ENCODE peak calls at places on chromosome 4, in five cellular contexts. Z, P, Q, R and H are unnamed samples. For H3K36me3, the result is how much of the 10 kb centered on the place peaks cover.

GRCh38 chr4:101114936-101115372 is 232.4 kb downstream of the PPP3CA start:
- DNase-seq in Z (no peak), P (no peak), Q (peak), R (peak), H (no peak)

GRCh38 chr4:680931-681645 is 6.7 kb downstream of the MYL5 start:
- DNase-seq in Z (no peak), P (no peak), Q (peak), R (no peak), H (peak)

GRCh38 chr4:1288786-1289185 is 905 bp upstream of the MAEA start:
- DNase-seq in Z (no peak), P (no peak), Q (no peak), R (no peak), H (no peak)

GRCh38 chr4:188143731-188144130 is 4.5 kb downstream of the TRIML1 start:
- DNase-seq in Z (no peak), P (no peak), Q (no peak), R (no peak), H (no peak)

GRCh38 chr4:181595711-181596110 is 647.5 kb upstream of the TENM3 start:
- DNase-seq in Z (no peak), P (no peak), Q (no peak), R (no peak), H (no peak)

GRCh38 chr4:83223781-83224180 is 60.8 kb downstream of the COQ2 start:
- DNase-seq in Z (no peak), P (no peak), Q (no peak), R (no peak), H (no peak)

GRCh38 chr4:151021637-151022334 is 6.7 kb upstream of the LRBA start:
- DNase-seq in Z (no peak), P (peak), Q (no peak), R (no peak), H (no peak)

GRCh38 chr4:158722291-158722916 is 792 bp downstream of the PPID start:
- DNase-seq in Z (no peak), P (peak), Q (peak), R (peak), H (no peak)

GRCh38 chr4:1200425-1201035 is 28.1 kb upstream of the SPON2 start:
- DNase-seq in Z (peak), P (no peak), Q (no peak), R (peak), H (peak)

DNA sequence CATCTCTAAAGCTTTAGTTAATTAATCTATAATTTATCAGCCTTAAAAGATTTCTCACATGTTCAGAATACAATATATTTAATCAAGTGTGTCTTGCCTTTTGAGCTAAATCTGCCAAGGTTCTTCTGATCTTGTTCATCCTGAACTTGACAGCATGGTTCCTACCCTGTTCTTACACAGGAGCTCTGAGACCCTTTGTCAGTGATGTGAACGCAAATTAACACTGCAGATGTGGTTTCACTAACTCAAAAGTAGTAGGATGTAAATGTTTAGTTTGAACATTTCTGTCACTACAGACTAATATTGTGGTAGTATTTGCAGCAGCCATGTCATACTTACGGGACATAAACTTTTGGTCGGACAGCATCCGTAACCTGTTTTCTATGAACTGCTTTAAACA is 59.4 kb downstream of the SMARCAD1 start:
- DNase-seq in Z (no peak), P (no peak), Q (no peak), R (no peak), H (no peak)
- H3K36me3 ChIP-seq in Z (under half), P (under half), Q (under half), R (under half), H (under half)

DNA sequence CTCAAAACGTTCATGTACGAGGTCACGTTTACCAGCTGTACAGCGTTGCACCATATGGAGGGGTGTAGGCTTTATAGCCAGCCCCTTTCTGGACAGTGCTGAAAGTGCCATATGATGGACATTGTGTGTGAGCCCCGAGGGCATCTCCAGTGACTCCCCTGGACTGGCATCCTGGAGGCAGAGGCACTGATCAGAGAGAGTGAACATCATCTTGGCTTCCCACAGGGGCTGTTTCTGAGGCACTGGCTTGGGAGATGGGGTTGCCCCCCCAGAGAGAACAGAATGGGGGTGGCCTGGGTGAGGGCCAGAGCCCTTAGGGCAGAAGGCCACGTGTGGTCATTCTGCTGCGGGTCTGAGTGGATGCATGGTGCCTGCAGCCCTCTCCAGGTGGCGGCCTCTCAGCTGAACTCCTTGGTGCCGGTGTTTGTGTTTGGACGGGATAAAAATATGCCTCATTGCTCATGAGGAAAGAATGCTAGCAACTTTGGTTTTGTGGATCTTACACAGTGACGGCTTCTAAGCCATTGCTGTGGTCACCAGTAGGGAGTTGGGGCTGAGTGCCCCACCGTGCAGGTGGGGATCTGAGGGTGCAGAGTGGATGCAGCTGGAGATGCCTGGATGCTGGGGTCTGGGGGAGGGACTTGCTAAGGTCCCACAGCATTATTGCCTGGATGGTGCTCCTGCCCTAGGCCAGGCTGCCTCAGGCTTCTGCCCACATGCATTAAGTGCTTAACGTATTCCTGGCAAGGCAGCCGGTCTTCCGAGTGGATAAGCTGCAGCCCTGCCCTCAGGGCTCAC is 3.4 kb downstream of the WFS1 start:
- DNase-seq in Z (no peak), P (peak), Q (no peak), R (peak), H (peak)
- H3K27ac ChIP-seq in Z (no peak), P (peak), Q (no peak), R (no peak), H (no peak)

GRCh38 chr4:24568425-24568824 is 15.9 kb downstream of the DHX15 start:
- DNase-seq in Z (no peak), P (no peak), Q (no peak), R (no peak), H (no peak)
- H3K36me3 ChIP-seq in Z (under half), P (under half), Q (under half), R (under half), H (under half)

DNA sequence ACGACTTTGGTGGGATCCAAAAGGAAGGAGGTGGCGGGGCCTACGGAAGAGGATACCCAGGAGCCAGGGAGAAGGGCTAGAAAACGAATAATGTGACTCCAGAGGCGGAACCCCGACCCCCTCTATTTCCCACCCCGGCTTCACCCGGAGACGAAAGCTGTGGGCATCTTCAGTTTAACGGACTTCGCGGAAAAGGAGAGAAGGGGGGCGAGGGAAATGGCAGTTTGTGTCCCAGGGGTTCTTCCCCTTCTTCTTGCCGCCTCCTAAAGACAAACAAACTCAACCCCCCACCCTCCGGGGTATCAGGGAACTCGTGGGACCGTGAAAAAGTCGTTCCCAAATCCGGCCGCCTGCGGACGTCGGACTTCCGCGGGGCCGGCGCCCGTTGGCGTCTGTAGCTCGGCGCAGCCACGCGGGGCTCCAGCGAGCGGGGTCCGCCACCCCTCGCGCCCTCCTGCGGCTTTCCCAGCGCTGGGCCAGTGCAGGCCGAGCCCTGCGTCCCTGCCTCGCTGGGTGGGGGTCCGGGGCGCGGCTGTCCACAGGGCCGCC is 3.6 kb upstream of the LEF1 start:
- DNase-seq in Z (peak), P (no peak), Q (peak), R (no peak), H (no peak)
- H3K27ac ChIP-seq in Z (no peak), P (no peak), Q (no peak), R (no peak), H (no peak)

GRCh38 chr4:168893205-168893604 is 116.8 kb downstream of the CBR4 start:
- DNase-seq in Z (no peak), P (no peak), Q (no peak), R (no peak), H (no peak)
- H3K36me3 ChIP-seq in Z (under half), P (under half), Q (under half), R (half or more), H (under half)

GRCh38 chr4:38923746-38924145 is 56.1 kb downstream of the FAM114A1 start:
- DNase-seq in Z (no peak), P (no peak), Q (no peak), R (no peak), H (no peak)
- H3K27ac ChIP-seq in Z (no peak), P (no peak), Q (no peak), R (no peak), H (no peak)

GRCh38 chr4:7001271-7001670 is 41.9 kb upstream of the TADA2B start:
- DNase-seq in Z (no peak), P (no peak), Q (no peak), R (no peak), H (no peak)
- H3K36me3 ChIP-seq in Z (under half), P (under half), Q (under half), R (half or more), H (under half)

GRCh38 chr4:7351014-7351413 is 83.7 kb downstream of the PSAPL1 start:
- DNase-seq in Z (no peak), P (no peak), Q (no peak), R (no peak), H (no peak)
- H3K27ac ChIP-seq in Z (no peak), P (no peak), Q (no peak), R (no peak), H (no peak)